ENCODE peak calls at places on chromosomes 2 and 18, in seven cellular contexts. R is mammary epithelial cell, X is transverse colon, D is GM13977, T is tibial nerve, U is GM12865, Q is Calu3. W is an unnamed sample.

GRCh38 chr18:65227970-65228369 is 522.8 kb upstream of the CDH7 start:
- DNase-seq in R (no peak), X (no peak), D (no peak), T (no peak), U (no peak), Q (no peak), W (no peak)

GRCh38 chr18:9766076-9766481 is 58.0 kb downstream of the RAB31 start:
- DNase-seq in R (no peak), X (no peak), D (no peak), T (no peak), U (no peak), Q (no peak), W (no peak)

GRCh38 chr2:1736997-1737480 is 7.3 kb downstream of the PXDN start:
- DNase-seq in R (no peak), X (no peak), D (no peak), T (no peak), U (no peak), Q (no peak), W (no peak)

GRCh38 chr2:33806041-33806440 is 206.9 kb upstream of the FAM98A start:
- DNase-seq in R (no peak), X (no peak), D (no peak), T (no peak), U (no peak), Q (no peak), W (no peak)

GRCh38 chr18:14978962-14979535 is 231.1 kb downstream of the ANKRD30B start:
- DNase-seq in R (no peak), X (peak), D (no peak), T (no peak), U (no peak), Q (peak), W (no peak)

GRCh38 chr2:152555048-152555447 is 162.2 kb downstream of the PRPF40A start:
- DNase-seq in R (no peak), X (no peak), D (no peak), T (no peak), U (no peak), Q (no peak), W (no peak)

GRCh38 chr18:55448390-55448789 is 139.6 kb downstream of the TCF4 start:
- DNase-seq in R (no peak), X (no peak), D (no peak), T (no peak), U (no peak), Q (no peak), W (no peak)

GRCh38 chr2:70472256-70472905 is 81.2 kb downstream of the TGFA start:
- DNase-seq in R (no peak), X (no peak), D (no peak), T (no peak), U (no peak), Q (no peak), W (no peak)

GRCh38 chr2:12506846-12507245 is 209.9 kb upstream of the TRIB2 start:
- DNase-seq in R (no peak), X (no peak), D (no peak), T (no peak), U (no peak), Q (no peak), W (no peak)

GRCh38 chr2:203787954-203788353 is 79.6 kb upstream of the CTLA4 start:
- DNase-seq in R (no peak), X (no peak), D (no peak), T (no peak), U (no peak), Q (no peak), W (no peak)

DNA sequence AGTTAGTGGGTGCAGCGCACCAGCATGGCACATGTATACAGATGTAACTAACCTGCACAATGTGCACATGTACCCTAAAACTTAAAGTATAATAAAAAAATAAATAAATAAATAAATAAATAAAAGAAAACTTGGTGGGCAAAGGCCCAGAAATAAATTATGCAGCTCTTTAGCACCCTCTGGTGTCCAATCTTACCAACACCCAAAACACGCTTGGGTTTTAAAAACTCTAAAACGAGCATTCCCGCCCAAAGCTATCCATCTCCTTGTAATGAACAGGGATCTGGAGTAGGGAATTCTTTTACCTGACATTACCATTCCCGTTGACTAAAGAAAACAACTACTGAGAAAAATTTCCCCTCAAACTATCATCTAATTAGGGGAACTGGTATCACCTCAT is 2005.9 kb upstream of the CELF4 start:
- DNase-seq in R (no peak), X (no peak), D (peak), T (no peak), U (peak), Q (peak), W (no peak)
- TF ChIP-seq CTCF in R (peak), X (peak), D (peak), T (no peak), U (peak), Q (peak), W (peak)

GRCh38 chr2:197810490-197810889 is 6.1 kb downstream of the PLCL1 start:
- DNase-seq in R (no peak), X (no peak), D (no peak), T (no peak), U (no peak), Q (no peak), W (no peak)

GRCh38 chr2:197810023-197810422 is 5.6 kb downstream of the PLCL1 start:
- DNase-seq in R (no peak), X (no peak), D (no peak), T (no peak), U (no peak), Q (no peak), W (no peak)

GRCh38 chr2:197809064-197809463 is 4.7 kb downstream of the PLCL1 start:
- DNase-seq in R (no peak), X (no peak), D (no peak), T (no peak), U (no peak), Q (no peak), W (no peak)

GRCh38 chr2:197813093-197813787 is 8.8 kb downstream of the PLCL1 start:
- DNase-seq in R (peak), X (no peak), D (no peak), T (no peak), U (peak), Q (peak), W (no peak)
- TF ChIP-seq CTCF in R (peak), X (peak), D (peak), T (peak), U (peak), Q (peak), W (peak)

DNA sequence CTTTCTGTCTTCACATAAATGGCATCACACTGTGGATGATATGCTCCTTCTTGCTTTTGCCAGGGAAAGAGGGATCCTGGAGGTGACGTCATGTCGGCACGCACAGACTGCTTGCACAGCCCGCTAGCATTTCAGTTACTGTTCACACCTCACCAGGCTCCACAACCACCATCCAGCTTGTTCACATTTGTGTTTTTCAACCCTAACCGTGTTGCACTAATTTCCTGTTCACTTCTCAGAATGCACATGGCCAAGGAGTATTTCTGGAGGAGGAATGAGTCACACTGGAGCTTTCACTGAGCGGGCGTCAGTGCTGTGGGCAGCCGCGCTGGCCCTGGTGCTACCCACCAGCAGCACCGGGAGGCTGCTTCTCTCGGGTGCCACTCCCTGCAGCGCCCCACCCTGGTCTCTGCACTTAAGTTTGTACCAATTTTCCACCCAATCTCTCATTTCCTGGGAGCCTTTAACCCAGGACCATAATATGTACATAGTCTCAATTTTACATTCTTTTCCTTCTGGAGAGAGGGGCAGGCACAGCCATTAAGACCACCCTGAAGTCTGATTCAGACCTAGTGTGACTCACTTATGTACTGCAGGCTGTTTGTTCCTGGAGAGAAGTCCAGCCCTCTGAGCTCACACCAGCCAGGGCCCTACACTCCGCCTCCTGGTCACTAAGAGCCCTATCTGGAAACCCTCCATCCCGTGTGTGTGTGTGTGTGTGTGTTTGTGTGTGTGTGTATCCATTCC is 65.1 kb downstream of the MBP start:
- DNase-seq in R (peak), X (peak), D (no peak), T (peak), U (peak), Q (peak), W (peak)
- TF ChIP-seq CTCF in R (no peak), X (no peak), D (no peak), T (no peak), U (no peak), Q (peak), W (peak)

GRCh38 chr18:69529151-69529550 is 128.5 kb downstream of the DOK6 start:
- DNase-seq in R (no peak), X (no peak), D (no peak), T (no peak), U (no peak), Q (no peak), W (no peak)

GRCh38 chr18:69528439-69528838 is 127.8 kb downstream of the DOK6 start:
- DNase-seq in R (peak), X (no peak), D (no peak), T (no peak), U (no peak), Q (no peak), W (no peak)

GRCh38 chr18:69518989-69519388 is 118.3 kb downstream of the DOK6 start:
- DNase-seq in R (no peak), X (no peak), D (no peak), T (no peak), U (no peak), Q (no peak), W (no peak)

DNA sequence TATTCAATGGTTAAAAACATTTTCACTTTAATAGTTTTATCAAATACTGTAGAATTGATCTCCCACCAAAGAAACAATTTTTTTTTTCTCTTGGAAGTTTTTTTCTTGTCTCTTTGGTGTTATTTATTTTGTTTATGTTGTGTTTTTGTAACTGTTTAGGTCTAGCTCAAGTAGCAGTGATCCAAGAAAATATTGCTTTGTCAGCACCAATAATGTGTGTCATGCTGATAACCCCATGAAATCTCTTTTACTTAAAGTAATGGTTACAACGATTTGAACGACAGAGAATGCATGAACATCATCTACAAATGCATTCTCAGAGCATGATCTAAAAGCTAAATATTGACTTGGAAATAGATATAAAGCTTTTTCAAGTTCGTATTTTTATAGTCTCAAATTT is 122.9 kb downstream of the DOK6 start:
- DNase-seq in R (no peak), X (no peak), D (no peak), T (no peak), U (no peak), Q (no peak), W (no peak)
- TF ChIP-seq CTCF in R (no peak), X (no peak), D (no peak), T (no peak), U (no peak), Q (no peak), W (no peak)

GRCh38 chr2:158994920-158995676 is 26.7 kb downstream of the TANC1 start:
- DNase-seq in R (no peak), X (no peak), D (peak), T (no peak), U (peak), Q (no peak), W (no peak)

GRCh38 chr2:158998486-158999248 is 30.2 kb downstream of the TANC1 start:
- DNase-seq in R (peak), X (no peak), D (no peak), T (no peak), U (no peak), Q (no peak), W (no peak)

GRCh38 chr2:158997037-158997785 is 28.8 kb downstream of the TANC1 start:
- DNase-seq in R (no peak), X (no peak), D (no peak), T (no peak), U (no peak), Q (no peak), W (no peak)

GRCh38 chr2:158995677-158996049 is 27.2 kb downstream of the TANC1 start:
- DNase-seq in R (no peak), X (no peak), D (no peak), T (no peak), U (no peak), Q (no peak), W (no peak)

GRCh38 chr2:158996378-158996993 is 28.0 kb downstream of the TANC1 start:
- DNase-seq in R (no peak), X (no peak), D (no peak), T (no peak), U (no peak), Q (no peak), W (no peak)
- TF ChIP-seq CTCF in R (peak), X (peak), D (no peak), T (no peak), U (peak), Q (no peak), W (peak)

GRCh38 chr2:187500585-187501359 is 52.7 kb upstream of the CALCRL start:
- DNase-seq in R (no peak), X (no peak), D (no peak), T (no peak), U (peak), Q (peak), W (no peak)
- TF ChIP-seq CTCF in R (no peak), X (no peak), D (no peak), T (no peak), U (no peak), Q (peak), W (peak)

GRCh38 chr18:3426074-3426473 is 23.9 kb upstream of the TGIF1 start:
- DNase-seq in R (no peak), X (no peak), D (no peak), T (no peak), U (no peak), Q (no peak), W (no peak)

GRCh38 chr18:3429121-3429520 is 20.9 kb upstream of the TGIF1 start:
- DNase-seq in R (no peak), X (no peak), D (no peak), T (no peak), U (no peak), Q (no peak), W (no peak)

GRCh38 chr18:3425030-3425429 is 24.9 kb upstream of the TGIF1 start:
- DNase-seq in R (no peak), X (no peak), D (no peak), T (no peak), U (no peak), Q (no peak), W (no peak)

GRCh38 chr18:3425450-3425849 is 24.5 kb upstream of the TGIF1 start:
- DNase-seq in R (no peak), X (no peak), D (no peak), T (no peak), U (no peak), Q (no peak), W (no peak)

DNA sequence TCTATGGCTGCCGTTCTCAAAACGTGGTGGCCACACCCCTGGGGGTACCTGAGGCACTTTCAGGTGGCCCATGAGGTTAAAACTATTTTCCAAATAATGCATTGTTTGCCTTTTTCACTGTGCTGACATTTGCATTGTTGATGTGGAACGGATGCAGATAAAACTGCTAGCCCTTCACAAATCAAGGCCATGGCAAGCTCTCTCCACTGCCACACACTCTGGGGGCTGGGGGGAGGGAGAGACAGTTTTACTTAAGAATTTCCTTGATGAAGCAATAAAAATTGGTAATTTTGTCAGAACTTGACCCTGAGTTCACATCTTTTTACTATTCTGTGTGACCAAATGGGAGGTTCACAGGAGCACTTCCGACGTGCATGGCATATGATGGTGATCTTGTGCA is 22.0 kb upstream of the TGIF1 start:
- DNase-seq in R (no peak), X (no peak), D (no peak), T (no peak), U (no peak), Q (no peak), W (no peak)
- TF ChIP-seq CTCF in R (no peak), X (no peak), D (no peak), T (no peak), U (no peak), Q (no peak), W (no peak)